ENCODE peak calls at places on chromosomes 1 and 21, in five cellular contexts. O is effector memory CD4-positive, alpha-beta T cell; U is A549; N is fibroblast of lung; C is cardiac muscle cell. Y is an unnamed sample.

GRCh38 chr1:208775841-208776240 is 531.7 kb upstream of the PLXNA2 start:
- DNase-seq in O (no peak), C (no peak), U (no peak), N (no peak), Y (no peak)

GRCh38 chr1:54325705-54326461 is 80.3 kb downstream of the SSBP3 start:
- DNase-seq in U (no peak), N (no peak), O (no peak), C (no peak), Y (no peak)

GRCh38 chr1:12173631-12174121 is 6.9 kb downstream of the TNFRSF1B start:
- DNase-seq in N (no peak), U (no peak), C (no peak), O (peak; percentile 93), Y (peak; percentile 98)

GRCh38 chr1:94456736-94457135 is 38.5 kb downstream of the ABCD3 start:
- DNase-seq in U (no peak), O (no peak), N (no peak), C (no peak), Y (no peak)

GRCh38 chr1:95532335-95532734 is 298.3 kb downstream of the RWDD3 start:
- DNase-seq in U (peak; percentile 2), N (no peak), C (no peak), O (no peak), Y (no peak)

GRCh38 chr1:155094622-155094948 is 15.9 kb downstream of the EFNA3 start:
- DNase-seq in C (no peak), O (no peak), U (no peak), N (no peak), Y (no peak)

GRCh38 chr1:100713636-100714035 is 5.9 kb upstream of the VCAM1 start:
- DNase-seq in N (no peak), C (no peak), O (no peak), U (no peak), Y (no peak)

GRCh38 chr1:154758346-154758745 is 111.7 kb downstream of the KCNN3 start:
- DNase-seq in N (no peak), C (no peak), U (no peak), O (no peak), Y (no peak)

GRCh38 chr21:36175771-36176565 is 19.3 kb downstream of the DOP1B start:
- DNase-seq in O (no peak), N (no peak), C (no peak), U (no peak), Y (no peak)

GRCh38 chr1:44642925-44643324 is 31.4 kb downstream of the TMEM53 start:
- DNase-seq in U (no peak), O (no peak), C (no peak), N (no peak), Y (no peak)

GRCh38 chr1:59136541-59137335 is 160.2 kb upstream of the FGGY start:
- DNase-seq in N (no peak), U (no peak), O (no peak), C (no peak), Y (no peak)

DNA sequence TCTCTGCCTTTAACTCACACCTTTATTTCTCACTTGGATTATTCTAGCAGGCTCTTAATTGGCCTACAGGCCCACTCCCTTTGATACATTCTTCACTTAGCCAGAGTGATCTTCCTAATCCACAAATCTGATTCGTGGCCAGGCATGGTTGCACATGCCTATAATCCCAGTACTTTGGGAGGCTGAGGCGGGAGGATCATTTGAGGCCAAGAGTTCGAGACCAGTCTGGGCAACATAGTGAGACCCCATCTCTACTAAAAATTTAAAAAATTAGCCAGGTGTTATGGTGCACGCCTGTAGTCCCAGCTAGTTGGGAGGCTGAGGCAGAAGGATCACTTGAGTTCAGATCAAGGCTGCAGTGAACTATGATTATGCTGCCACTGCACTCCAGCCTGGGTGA is 2.1 kb downstream of the ZBTB17 start:
- DNase-seq in O (no peak), U (no peak), N (no peak), C (no peak), Y (no peak)
- H3K4me3 ChIP-seq in O (no peak overlapping the region), U (no peak overlapping the region), N (no peak overlapping the region), C (no peak overlapping the region), Y (no peak overlapping the region)

GRCh38 chr1:8402109-8402704 is 84.3 kb downstream of the SLC45A1 start:
- DNase-seq in C (no peak), N (no peak), U (no peak), O (no peak), Y (no peak)
- H3K4me1 ChIP-seq in C (peaks cover 9% of the 10 kb centered on the region), N (peaks cover 20% of the 10 kb centered on the region), U (peaks cover 14% of the 10 kb centered on the region), O (peaks cover 22% of the 10 kb centered on the region), Y (peaks cover 22% of the 10 kb centered on the region)

GRCh38 chr1:56564615-56565014 is 14.7 kb downstream of the PLPP3 start:
- DNase-seq in C (no peak), U (no peak), O (no peak), N (no peak), Y (no peak)

GRCh38 chr1:56566040-56566774 is 13.2 kb downstream of the PLPP3 start:
- DNase-seq in N (no peak), C (peak; percentile 39), U (no peak), O (no peak), Y (no peak)

GRCh38 chr1:56561227-56562019 is 17.9 kb downstream of the PLPP3 start:
- DNase-seq in U (no peak), O (no peak), N (no peak), C (no peak), Y (no peak)

GRCh38 chr1:56563568-56563967 is 15.8 kb downstream of the PLPP3 start:
- DNase-seq in C (no peak), O (no peak), N (no peak), U (no peak), Y (no peak)

DNA sequence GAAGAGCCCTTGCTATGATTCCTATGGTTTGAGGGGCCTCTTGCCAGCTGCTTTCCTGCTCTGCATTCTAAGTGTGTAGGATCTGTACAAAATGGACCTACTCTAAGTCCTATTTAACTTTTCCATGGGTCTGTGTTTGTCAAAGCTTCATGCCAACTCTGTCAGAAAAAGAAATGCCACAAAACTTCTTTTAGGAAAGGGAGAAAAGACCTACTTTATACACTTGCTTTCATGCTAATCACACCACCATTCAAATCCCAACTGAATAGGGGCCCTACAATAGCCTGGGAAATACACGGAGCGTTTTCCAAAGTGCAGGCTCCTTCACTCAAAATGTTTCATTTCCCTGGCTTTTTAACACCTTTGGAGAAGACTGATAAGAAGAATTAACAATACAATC is 16.3 kb downstream of the PLPP3 start:
- DNase-seq in N (no peak), C (no peak), O (no peak), U (no peak), Y (no peak)
- H3K4me3 ChIP-seq in N (no peak overlapping the region), C (no peak overlapping the region), O (no peak overlapping the region), U (no peak overlapping the region), Y (no peak overlapping the region)

GRCh38 chr1:181849071-181849470 is 212.4 kb downstream of the ZNF648 start:
- DNase-seq in N (no peak), U (no peak), C (no peak), O (no peak), Y (no peak)

GRCh38 chr1:181846001-181846645 is 215.4 kb downstream of the ZNF648 start:
- DNase-seq in N (no peak), O (no peak), U (no peak), C (no peak), Y (no peak)

GRCh38 chr1:181846681-181847080 is 214.8 kb downstream of the ZNF648 start:
- DNase-seq in N (no peak), O (no peak), C (no peak), U (no peak), Y (no peak)
- H3K4me1 ChIP-seq in N (no peaks in the 10 kb centered on the region), O (no peaks in the 10 kb centered on the region), C (no peaks in the 10 kb centered on the region), U (no peaks in the 10 kb centered on the region), Y (no peaks in the 10 kb centered on the region)

Y was measured in CD8-positive, alpha-beta memory T cell.